ENCODE peak calls at places on chromosomes 4 and X, in nine cellular contexts. Q is GM23338, L is substantia nigra, Y is tibial artery, W is cardiac muscle cell, U is left ventricle myocardium inferior, K is SK-N-SH, I is A549, N is GM23248. T is an unnamed sample.
A peak's percentile ranks its signal among the peaks of the same experiment; 100 is the strongest.

GRCh38 chr4:70802923-70803605 is 36.6 kb downstream of the GRSF1 start:
- DNase-seq in Q (no peak), L (no peak), Y (no peak), W (no peak), U (no peak), K (no peak), I (no peak), N (no peak), T (no peak)

GRCh38 chr4:177726111-177726510 is 283.9 kb upstream of the AGA start:
- DNase-seq in Q (no peak), L (no peak), Y (no peak), W (no peak), U (no peak), K (no peak), I (no peak), N (no peak), T (no peak)

GRCh38 chr4:128241425-128241913 is 46.1 kb downstream of the PGRMC2 start:
- DNase-seq in Q (no peak), L (no peak), Y (no peak), W (peak; percentile 95), U (no peak), K (peak; percentile 12), I (peak; percentile 55), N (peak; percentile 93), T (no peak)

GRCh38 chrX:32788936-32789335 is 422.4 kb downstream of the DMD start:
- DNase-seq in Q (no peak), L (no peak), Y (no peak), W (no peak), U (no peak), K (no peak), I (no peak), N (no peak), T (no peak)

GRCh38 chrX:38919853-38920528 is 118.7 kb downstream of the MID1IP1 start:
- DNase-seq in Q (no peak), L (no peak), Y (no peak), W (no peak), U (no peak), K (no peak), I (no peak), N (no peak), T (no peak)

GRCh38 chrX:11555759-11556158 is 110.0 kb downstream of the ARHGAP6 start:
- DNase-seq in Q (no peak), L (no peak), Y (no peak), W (peak; percentile 52), U (no peak), K (no peak), I (no peak), N (peak; percentile 35), T (no peak)

GRCh38 chr4:108030332-108030731 is 40.6 kb downstream of the HADH start:
- DNase-seq in Q (peak; percentile 68), L (peak; percentile 35), Y (no peak), W (peak; percentile 77), U (no peak), K (peak; percentile 40), I (peak; percentile 41), N (peak; percentile 87), T (peak; percentile 76)

GRCh38 chr4:72376901-72377300 is 192.1 kb downstream of the ADAMTS3 start:
- DNase-seq in Q (no peak), L (no peak), Y (no peak), W (no peak), U (no peak), K (no peak), I (no peak), N (peak; percentile 22), T (no peak)

GRCh38 chr4:157918036-157918832 is 254.6 kb downstream of the GASK1B start:
- DNase-seq in Q (no peak), L (no peak), Y (no peak), W (no peak), U (no peak), K (no peak), I (no peak), N (no peak), T (no peak)

GRCh38 chr4:89137695-89138094 is 26.4 kb downstream of the TIGD2 start:
- DNase-seq in Q (peak; percentile 65), L (no peak), Y (no peak), W (no peak), U (no peak), K (no peak), I (no peak), N (no peak), T (no peak)

GRCh38 chrX:38055170-38055847 is 49.0 kb downstream of the SYTL5 start:
- DNase-seq in Q (no peak), L (no peak), Y (no peak), W (peak; percentile 85), U (no peak), K (no peak), I (no peak), N (peak; percentile 43), T (no peak)

GRCh38 chr4:47289805-47290204 is 173.7 kb downstream of the COMMD8 start:
- DNase-seq in Q (no peak), L (no peak), Y (no peak), W (no peak), U (no peak), K (no peak), I (no peak), N (no peak), T (no peak)

GRCh38 chr4:186886759-186887158 is 163.1 kb upstream of the FAT1 start:
- DNase-seq in Q (no peak), L (no peak), Y (no peak), W (no peak), U (no peak), K (no peak), I (no peak), N (no peak), T (no peak)

DNA sequence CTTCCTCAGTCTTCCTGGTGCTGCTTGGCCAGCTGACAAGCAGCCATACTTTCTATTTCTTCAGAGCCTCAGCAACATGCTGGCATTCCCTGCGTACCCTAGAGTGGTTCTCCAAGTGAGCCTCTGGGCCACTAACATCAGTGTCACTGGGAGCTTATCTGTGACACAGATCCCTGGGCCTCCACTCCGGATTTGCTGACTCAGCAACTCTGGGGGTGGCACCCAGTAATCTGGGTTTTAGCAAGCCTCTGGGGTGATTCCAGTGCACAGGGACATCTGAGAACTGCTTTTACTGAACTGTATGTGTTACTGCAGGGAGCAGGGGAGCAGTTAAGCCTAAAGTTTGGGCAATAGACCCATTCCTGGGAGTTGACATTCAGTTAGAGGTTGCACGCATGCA is 28.2 kb upstream of the HMGB3 start:
- DNase-seq in Q (no peak), L (no peak), Y (no peak), W (no peak), U (no peak), K (no peak), I (no peak), N (no peak), T (no peak)
- H3K27ac ChIP-seq in Q (no peak overlapping the region), L (no peak overlapping the region), Y (no peak overlapping the region), W (no peak overlapping the region), U (no peak overlapping the region), K (no peak overlapping the region), I (no peak overlapping the region), N (no peak overlapping the region), T (no peak overlapping the region)

GRCh38 chrX:40996886-40997530 is 88.2 kb upstream of the USP9X start:
- DNase-seq in Q (peak; percentile 74), L (no peak), Y (no peak), W (peak; percentile 96), U (no peak), K (peak; percentile 44), I (peak; percentile 78), N (peak; percentile 66), T (peak; percentile 46)
- H3K27ac ChIP-seq in Q (peak overlapping the region; percentile 6), L (no peak overlapping the region), Y (no peak overlapping the region), W (no peak overlapping the region), U (no peak overlapping the region), K (no peak overlapping the region), I (peak overlapping the region; percentile 48), N (no peak overlapping the region), T (no peak overlapping the region)

DNA sequence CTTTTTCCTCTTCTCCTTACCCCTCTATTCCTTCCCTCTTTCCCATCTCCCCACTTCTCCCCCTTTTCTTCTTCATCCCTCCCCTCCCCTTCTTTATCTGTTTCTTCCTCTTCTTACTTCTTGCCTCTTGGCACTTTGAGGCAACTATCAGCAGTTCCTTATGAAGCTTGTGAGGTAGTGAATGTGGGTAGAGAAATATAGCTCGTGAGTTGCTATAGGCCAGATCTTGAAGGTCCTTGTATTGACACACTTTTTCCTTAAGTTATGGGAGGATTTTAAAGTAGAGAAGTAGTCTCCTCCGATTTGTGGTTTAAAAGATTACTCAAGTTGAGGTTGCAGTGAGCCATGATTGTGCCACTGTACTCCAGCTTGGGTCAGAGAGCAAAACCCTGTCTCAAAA is 3.4 kb upstream of the RRAGB start:
- DNase-seq in Q (no peak), L (no peak), Y (no peak), W (no peak), U (no peak), K (no peak), I (no peak), N (no peak), T (no peak)
- H3K27ac ChIP-seq in Q (no peak overlapping the region), L (no peak overlapping the region), Y (no peak overlapping the region), W (no peak overlapping the region), U (no peak overlapping the region), K (no peak overlapping the region), I (no peak overlapping the region), N (no peak overlapping the region), T (no peak overlapping the region)

GRCh38 chrX:139083191-139083590 is 371.7 kb upstream of the FGF13 start:
- DNase-seq in Q (no peak), L (no peak), Y (no peak), W (no peak), U (no peak), K (no peak), I (no peak), N (no peak), T (no peak)

GRCh38 chrX:139079789-139080188 is 368.3 kb upstream of the FGF13 start:
- DNase-seq in Q (no peak), L (no peak), Y (no peak), W (no peak), U (no peak), K (no peak), I (no peak), N (no peak), T (no peak)

GRCh38 chrX:139086243-139086642 is 374.7 kb upstream of the FGF13 start:
- DNase-seq in Q (no peak), L (no peak), Y (no peak), W (no peak), U (no peak), K (no peak), I (no peak), N (peak; percentile 39), T (no peak)

GRCh38 chrX:139081965-139082364 is 370.4 kb upstream of the FGF13 start:
- DNase-seq in Q (no peak), L (no peak), Y (no peak), W (no peak), U (no peak), K (no peak), I (no peak), N (no peak), T (no peak)

DNA sequence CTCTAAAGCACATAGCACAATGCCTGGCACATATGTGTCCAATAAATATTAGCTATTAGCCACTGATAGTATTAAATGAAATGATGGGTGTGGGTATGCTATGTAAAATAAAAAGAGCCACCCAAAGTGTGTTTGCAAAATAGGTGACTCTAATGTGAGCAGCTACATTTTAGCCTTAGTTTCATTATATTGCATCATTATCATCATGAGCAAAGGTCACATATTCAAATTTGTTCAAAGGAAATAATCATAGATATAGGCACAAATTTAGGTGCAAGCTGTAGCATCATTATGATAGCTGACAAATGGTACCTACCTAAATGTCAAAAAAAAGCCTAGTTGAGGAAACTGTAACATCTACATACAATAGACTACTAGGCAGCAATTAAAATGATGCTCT is 373.9 kb upstream of the FGF13 start:
- DNase-seq in Q (no peak), L (no peak), Y (no peak), W (no peak), U (no peak), K (no peak), I (no peak), N (no peak), T (no peak)
- H3K27ac ChIP-seq in Q (no peak overlapping the region), L (no peak overlapping the region), Y (no peak overlapping the region), W (no peak overlapping the region), U (no peak overlapping the region), K (no peak overlapping the region), I (no peak overlapping the region), N (no peak overlapping the region), T (no peak overlapping the region)